ENCODE peak calls at places on chromosomes 13 and 19, in ten cellular contexts. One of them, this sample, is unnamed.

GRCh38 chr13:29850213-29850898 is at the start of gene UBL3:
- DNase-seq in psoas muscle: peak; percentile 98
- DNase-seq in DND-41: peak; percentile 94
- DNase-seq in dorsolateral prefrontal cortex: peak; percentile 94
- DNase-seq in body of pancreas: peak; percentile 98
- DNase-seq in left ventricle myocardium inferior: peak; percentile 96
- DNase-seq in neural progenitor cell: peak; percentile 99
- DNase-seq in GM23338: peak; percentile 98
- DNase-seq in fibroblast of lung: peak; percentile 95
- DNase-seq in heart left ventricle: peak; percentile 97
- DNase-seq in this sample: peak; percentile 97

GRCh38 chr19:49205114-49205513 is 47.5 kb downstream of the TRPM4 start:
- DNase-seq in neural progenitor cell: no peak
- DNase-seq in fibroblast of lung: no peak
- DNase-seq in left ventricle myocardium inferior: no peak
- DNase-seq in GM23338: no peak
- DNase-seq in DND-41: no peak
- DNase-seq in dorsolateral prefrontal cortex: no peak
- DNase-seq in psoas muscle: no peak
- DNase-seq in body of pancreas: no peak
- DNase-seq in heart left ventricle: no peak
- DNase-seq in this sample: no peak

GRCh38 chr19:7294571-7295212 is 478 bp upstream of the INSR start:
- DNase-seq in psoas muscle: peak; percentile 93
- DNase-seq in DND-41: peak; percentile 30
- DNase-seq in GM23338: peak; percentile 56
- DNase-seq in neural progenitor cell: peak; percentile 69
- DNase-seq in body of pancreas: peak; percentile 88
- DNase-seq in heart left ventricle: peak; percentile 87
- DNase-seq in fibroblast of lung: peak; percentile 35
- DNase-seq in left ventricle myocardium inferior: peak; percentile 82
- DNase-seq in dorsolateral prefrontal cortex: peak; percentile 80
- DNase-seq in this sample: no peak

GRCh38 chr13:66803013-66803739 is 427.0 kb downstream of the PCDH9 start:
- DNase-seq in heart left ventricle: no peak
- DNase-seq in psoas muscle: no peak
- DNase-seq in neural progenitor cell: no peak
- DNase-seq in left ventricle myocardium inferior: no peak
- DNase-seq in GM23338: no peak
- DNase-seq in dorsolateral prefrontal cortex: no peak
- DNase-seq in fibroblast of lung: no peak
- DNase-seq in body of pancreas: no peak
- DNase-seq in DND-41: no peak
- DNase-seq in this sample: no peak

GRCh38 chr13:28324181-28324789 is 170.6 kb downstream of the FLT1 start:
- DNase-seq in DND-41: peak; percentile 75
- DNase-seq in body of pancreas: peak; percentile 71
- DNase-seq in GM23338: peak; percentile 93
- DNase-seq in dorsolateral prefrontal cortex: peak; percentile 48
- DNase-seq in neural progenitor cell: peak; percentile 84
- DNase-seq in heart left ventricle: peak; percentile 50
- DNase-seq in fibroblast of lung: peak; percentile 72
- DNase-seq in psoas muscle: no peak
- DNase-seq in left ventricle myocardium inferior: peak; percentile 33
- DNase-seq in this sample: peak; percentile 63

GRCh38 chr19:29683009-29683408 is 17.7 kb downstream of the PLEKHF1 start:
- DNase-seq in psoas muscle: peak; percentile 23
- DNase-seq in dorsolateral prefrontal cortex: peak; percentile 74
- DNase-seq in DND-41: no peak
- DNase-seq in GM23338: no peak
- DNase-seq in neural progenitor cell: peak; percentile 81
- DNase-seq in left ventricle myocardium inferior: no peak
- DNase-seq in heart left ventricle: no peak
- DNase-seq in body of pancreas: no peak
- DNase-seq in fibroblast of lung: no peak
- DNase-seq in this sample: no peak

GRCh38 chr13:113559901-113560644 is 24.5 kb upstream of the TFDP1 start:
- DNase-seq in fibroblast of lung: no peak
- DNase-seq in dorsolateral prefrontal cortex: no peak
- DNase-seq in heart left ventricle: no peak
- DNase-seq in DND-41: no peak
- DNase-seq in psoas muscle: no peak
- DNase-seq in neural progenitor cell: no peak
- DNase-seq in left ventricle myocardium inferior: no peak
- DNase-seq in body of pancreas: no peak
- DNase-seq in GM23338: no peak
- DNase-seq in this sample: no peak

GRCh38 chr19:57348136-57348535 is 2.9 kb upstream of the ZNF304 start:
- DNase-seq in heart left ventricle: no peak
- DNase-seq in body of pancreas: no peak
- DNase-seq in GM23338: no peak
- DNase-seq in dorsolateral prefrontal cortex: no peak
- DNase-seq in DND-41: no peak
- DNase-seq in psoas muscle: no peak
- DNase-seq in left ventricle myocardium inferior: no peak
- DNase-seq in fibroblast of lung: peak; percentile 27
- DNase-seq in neural progenitor cell: no peak
- DNase-seq in this sample: no peak

GRCh38 chr13:79775830-79776229 is 294.9 kb downstream of the NDFIP2 start:
- DNase-seq in GM23338: peak; percentile 73
- DNase-seq in dorsolateral prefrontal cortex: no peak
- DNase-seq in left ventricle myocardium inferior: no peak
- DNase-seq in neural progenitor cell: peak; percentile 61
- DNase-seq in fibroblast of lung: peak; percentile 88
- DNase-seq in DND-41: no peak
- DNase-seq in psoas muscle: no peak
- DNase-seq in body of pancreas: peak; percentile 53
- DNase-seq in heart left ventricle: no peak
- DNase-seq in this sample: peak; percentile 30

GRCh38 chr13:44236370-44236769 is 137.3 kb upstream of the SERP2 start:
- DNase-seq in heart left ventricle: no peak
- DNase-seq in GM23338: no peak
- DNase-seq in fibroblast of lung: peak; percentile 78
- DNase-seq in left ventricle myocardium inferior: no peak
- DNase-seq in psoas muscle: no peak
- DNase-seq in body of pancreas: no peak
- DNase-seq in DND-41: no peak
- DNase-seq in neural progenitor cell: no peak
- DNase-seq in dorsolateral prefrontal cortex: no peak
- DNase-seq in this sample: no peak

GRCh38 chr13:45587897-45588296 is 27.6 kb downstream of the ERICH6B start:
- DNase-seq in left ventricle myocardium inferior: no peak
- DNase-seq in GM23338: no peak
- DNase-seq in fibroblast of lung: no peak
- DNase-seq in body of pancreas: no peak
- DNase-seq in heart left ventricle: no peak
- DNase-seq in dorsolateral prefrontal cortex: no peak
- DNase-seq in DND-41: no peak
- DNase-seq in neural progenitor cell: no peak
- DNase-seq in psoas muscle: no peak
- DNase-seq in this sample: no peak

GRCh38 chr13:67827992-67828391 is 597.9 kb upstream of the PCDH9 start:
- DNase-seq in dorsolateral prefrontal cortex: no peak
- DNase-seq in fibroblast of lung: no peak
- DNase-seq in body of pancreas: no peak
- DNase-seq in heart left ventricle: no peak
- DNase-seq in psoas muscle: no peak
- DNase-seq in DND-41: no peak
- DNase-seq in neural progenitor cell: no peak
- DNase-seq in GM23338: no peak
- DNase-seq in left ventricle myocardium inferior: no peak
- DNase-seq in this sample: no peak

GRCh38 chr19:40392894-40393517 is 3.0 kb upstream of the HIPK4 start:
- DNase-seq in heart left ventricle: no peak
- DNase-seq in GM23338: no peak
- DNase-seq in left ventricle myocardium inferior: no peak
- DNase-seq in fibroblast of lung: no peak
- DNase-seq in neural progenitor cell: no peak
- DNase-seq in body of pancreas: peak; percentile 25
- DNase-seq in psoas muscle: no peak
- DNase-seq in dorsolateral prefrontal cortex: no peak
- DNase-seq in DND-41: no peak
- DNase-seq in this sample: peak; percentile 37
- TF ChIP-seq CTCF in heart left ventricle: no peak
- TF ChIP-seq CTCF in GM23338: peak; percentile 43
- TF ChIP-seq CTCF in left ventricle myocardium inferior: peak; percentile 46
- TF ChIP-seq CTCF in fibroblast of lung: no peak
- TF ChIP-seq CTCF in neural progenitor cell: no peak
- TF ChIP-seq CTCF in body of pancreas: peak; percentile 15
- TF ChIP-seq CTCF in psoas muscle: peak; percentile 20
- TF ChIP-seq CTCF in dorsolateral prefrontal cortex: no peak
- TF ChIP-seq CTCF in DND-41: peak; percentile 10
- TF ChIP-seq CTCF in this sample: no peak

GRCh38 chr13:51229731-51230130 is 7.5 kb downstream of the FAM124A start:
- DNase-seq in neural progenitor cell: peak; percentile 57
- DNase-seq in DND-41: no peak
- DNase-seq in fibroblast of lung: no peak
- DNase-seq in body of pancreas: no peak
- DNase-seq in GM23338: no peak
- DNase-seq in heart left ventricle: no peak
- DNase-seq in left ventricle myocardium inferior: no peak
- DNase-seq in psoas muscle: no peak
- DNase-seq in dorsolateral prefrontal cortex: no peak
- DNase-seq in this sample: no peak

GRCh38 chr13:51233117-51233826 is 11.1 kb downstream of the FAM124A start:
- DNase-seq in heart left ventricle: no peak
- DNase-seq in left ventricle myocardium inferior: no peak
- DNase-seq in fibroblast of lung: no peak
- DNase-seq in dorsolateral prefrontal cortex: no peak
- DNase-seq in DND-41: no peak
- DNase-seq in neural progenitor cell: no peak
- DNase-seq in GM23338: no peak
- DNase-seq in psoas muscle: no peak
- DNase-seq in body of pancreas: no peak
- DNase-seq in this sample: no peak

GRCh38 chr13:51229141-51229540 is 6.9 kb downstream of the FAM124A start:
- DNase-seq in DND-41: no peak
- DNase-seq in neural progenitor cell: no peak
- DNase-seq in GM23338: no peak
- DNase-seq in heart left ventricle: no peak
- DNase-seq in dorsolateral prefrontal cortex: no peak
- DNase-seq in fibroblast of lung: no peak
- DNase-seq in psoas muscle: no peak
- DNase-seq in left ventricle myocardium inferior: no peak
- DNase-seq in body of pancreas: no peak
- DNase-seq in this sample: no peak

GRCh38 chr13:51230473-51231105 is 8.4 kb downstream of the FAM124A start:
- DNase-seq in DND-41: no peak
- DNase-seq in psoas muscle: no peak
- DNase-seq in heart left ventricle: peak; percentile 59
- DNase-seq in neural progenitor cell: no peak
- DNase-seq in dorsolateral prefrontal cortex: no peak
- DNase-seq in left ventricle myocardium inferior: peak; percentile 65
- DNase-seq in GM23338: peak; percentile 46
- DNase-seq in body of pancreas: peak; percentile 62
- DNase-seq in fibroblast of lung: peak; percentile 71
- DNase-seq in this sample: no peak

GRCh38 chr13:51231456-51231855 is 9.3 kb downstream of the FAM124A start:
- DNase-seq in GM23338: no peak
- DNase-seq in psoas muscle: no peak
- DNase-seq in left ventricle myocardium inferior: no peak
- DNase-seq in neural progenitor cell: no peak
- DNase-seq in DND-41: no peak
- DNase-seq in fibroblast of lung: no peak
- DNase-seq in body of pancreas: no peak
- DNase-seq in dorsolateral prefrontal cortex: no peak
- DNase-seq in heart left ventricle: no peak
- DNase-seq in this sample: no peak
- H3K27ac ChIP-seq in GM23338: no peak overlapping the region
- H3K27ac ChIP-seq in psoas muscle: no peak overlapping the region
- H3K27ac ChIP-seq in left ventricle myocardium inferior: peak overlapping the region; percentile 75
- H3K27ac ChIP-seq in neural progenitor cell: no peak overlapping the region
- H3K27ac ChIP-seq in DND-41: no peak overlapping the region
- H3K27ac ChIP-seq in fibroblast of lung: no peak overlapping the region
- H3K27ac ChIP-seq in body of pancreas: no peak overlapping the region
- H3K27ac ChIP-seq in dorsolateral prefrontal cortex: peak overlapping the region; percentile 78
- H3K27ac ChIP-seq in heart left ventricle: peak overlapping the region; percentile 52
- H3K27ac ChIP-seq in this sample: no peak overlapping the region

DNA sequence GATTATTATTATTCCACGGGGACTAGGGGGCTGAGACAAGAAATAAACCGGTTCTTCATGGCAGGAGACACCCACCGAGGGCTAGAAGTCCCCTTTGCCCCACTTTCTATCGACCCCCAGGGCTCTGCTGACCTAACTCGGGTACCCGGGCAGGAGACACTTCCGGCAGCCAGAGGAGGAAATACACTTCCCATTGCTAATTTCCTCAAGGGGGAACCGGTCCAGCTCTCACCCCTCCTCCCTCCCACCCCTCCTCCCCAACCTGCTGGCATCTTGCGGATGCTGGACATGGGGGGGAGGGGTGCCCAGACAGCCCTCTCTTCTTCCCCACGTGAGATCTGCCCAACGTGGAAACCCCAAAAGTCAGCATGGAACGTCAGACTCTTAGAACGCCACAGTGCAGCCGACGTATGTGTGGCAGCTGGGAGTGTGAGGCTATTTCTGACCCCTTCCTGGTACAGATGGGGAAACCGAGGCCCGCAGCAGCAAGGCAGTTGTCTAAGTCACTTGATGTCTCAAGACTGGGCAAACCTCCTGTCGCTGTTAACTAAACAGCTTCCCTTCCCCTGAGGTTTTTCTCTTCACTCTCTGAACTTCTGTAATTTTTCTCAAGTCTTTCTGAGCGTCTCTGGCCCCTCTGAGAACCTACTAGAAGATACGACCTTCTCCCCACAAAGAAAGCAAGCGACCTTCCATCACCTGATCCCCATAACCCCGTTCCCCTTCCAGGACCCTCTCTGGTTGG is 3.6 kb downstream of the GPR4 start:
- DNase-seq in body of pancreas: no peak
- DNase-seq in GM23338: no peak
- DNase-seq in left ventricle myocardium inferior: peak; percentile 34
- DNase-seq in psoas muscle: no peak
- DNase-seq in dorsolateral prefrontal cortex: no peak
- DNase-seq in fibroblast of lung: no peak
- DNase-seq in neural progenitor cell: no peak
- DNase-seq in DND-41: no peak
- DNase-seq in heart left ventricle: peak; percentile 53
- DNase-seq in this sample: no peak
- TF ChIP-seq CTCF in body of pancreas: no peak
- TF ChIP-seq CTCF in GM23338: no peak
- TF ChIP-seq CTCF in left ventricle myocardium inferior: no peak
- TF ChIP-seq CTCF in psoas muscle: no peak
- TF ChIP-seq CTCF in dorsolateral prefrontal cortex: no peak
- TF ChIP-seq CTCF in fibroblast of lung: no peak
- TF ChIP-seq CTCF in neural progenitor cell: no peak
- TF ChIP-seq CTCF in DND-41: no peak
- TF ChIP-seq CTCF in heart left ventricle: no peak
- TF ChIP-seq CTCF in this sample: no peak

DNA sequence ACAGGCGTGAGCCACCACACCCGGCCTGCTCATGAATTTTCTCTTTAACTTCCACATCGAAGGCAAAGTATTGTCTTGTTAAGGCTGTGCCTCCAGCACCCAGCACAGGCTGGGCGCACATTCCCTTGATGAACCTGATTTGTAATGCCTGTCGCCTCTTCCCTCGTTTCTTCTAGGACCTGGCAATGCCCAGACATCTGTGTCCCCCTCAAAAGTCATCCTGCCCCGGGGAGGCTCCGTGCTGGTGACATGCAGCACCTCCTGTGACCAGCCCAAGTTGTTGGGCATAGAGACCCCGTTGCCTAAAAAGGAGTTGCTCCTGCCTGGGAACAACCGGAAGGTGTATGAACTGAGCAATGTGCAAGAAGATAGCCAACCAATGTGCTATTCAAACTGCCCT is 3.7 kb downstream of the ICAM1 start:
- DNase-seq in left ventricle myocardium inferior: no peak
- DNase-seq in psoas muscle: no peak
- DNase-seq in heart left ventricle: no peak
- DNase-seq in GM23338: no peak
- DNase-seq in neural progenitor cell: no peak
- DNase-seq in fibroblast of lung: no peak
- DNase-seq in DND-41: no peak
- DNase-seq in dorsolateral prefrontal cortex: no peak
- DNase-seq in body of pancreas: no peak
- DNase-seq in this sample: no peak
- H3K27ac ChIP-seq in left ventricle myocardium inferior: no peak overlapping the region
- H3K27ac ChIP-seq in psoas muscle: no peak overlapping the region
- H3K27ac ChIP-seq in heart left ventricle: no peak overlapping the region
- H3K27ac ChIP-seq in GM23338: no peak overlapping the region
- H3K27ac ChIP-seq in neural progenitor cell: no peak overlapping the region
- H3K27ac ChIP-seq in fibroblast of lung: no peak overlapping the region
- H3K27ac ChIP-seq in DND-41: no peak overlapping the region
- H3K27ac ChIP-seq in dorsolateral prefrontal cortex: no peak overlapping the region
- H3K27ac ChIP-seq in body of pancreas: no peak overlapping the region
- H3K27ac ChIP-seq in this sample: peak overlapping the region; percentile 36